ENCODE peak calls at places on chromosomes 3 and 15, in six cellular contexts. One of them, this sample, is unnamed.

GRCh38 chr3:165778891-165779290 is 58.3 kb downstream of the BCHE start:
- DNase-seq in T-helper 1 cell: no peak
- DNase-seq in NCI-H146: no peak
- DNase-seq in midbrain: no peak
- DNase-seq in NCI-H1092 treated with DMSO at 0.1 percent for 48 hours: no peak
- DNase-seq in NCI-H1436 treated with DMSO at 0.1 percent for 48 hours: no peak
- DNase-seq in this sample: no peak

GRCh38 chr15:66483131-66483566 is 14.4 kb downstream of the SNAPC5 start:
- DNase-seq in T-helper 1 cell: no peak
- DNase-seq in NCI-H146: peak
- DNase-seq in midbrain: no peak
- DNase-seq in NCI-H1092 treated with DMSO at 0.1 percent for 48 hours: peak
- DNase-seq in NCI-H1436 treated with DMSO at 0.1 percent for 48 hours: no peak
- DNase-seq in this sample: no peak

GRCh38 chr3:56915969-56916586 is 114.3 kb upstream of the ARHGEF3 start:
- DNase-seq in T-helper 1 cell: peak
- DNase-seq in NCI-H146: peak
- DNase-seq in midbrain: no peak
- DNase-seq in NCI-H1092 treated with DMSO at 0.1 percent for 48 hours: peak
- DNase-seq in NCI-H1436 treated with DMSO at 0.1 percent for 48 hours: no peak
- DNase-seq in this sample: no peak

GRCh38 chr3:149604125-149604851 is 53.5 kb downstream of the WWTR1 start:
- DNase-seq in T-helper 1 cell: no peak
- DNase-seq in NCI-H146: no peak
- DNase-seq in midbrain: no peak
- DNase-seq in NCI-H1092 treated with DMSO at 0.1 percent for 48 hours: no peak
- DNase-seq in NCI-H1436 treated with DMSO at 0.1 percent for 48 hours: no peak
- DNase-seq in this sample: no peak

GRCh38 chr3:194030372-194030771 is 105.6 kb upstream of the HES1 start:
- DNase-seq in T-helper 1 cell: no peak
- DNase-seq in NCI-H146: peak
- DNase-seq in midbrain: no peak
- DNase-seq in NCI-H1092 treated with DMSO at 0.1 percent for 48 hours: peak
- DNase-seq in NCI-H1436 treated with DMSO at 0.1 percent for 48 hours: no peak
- DNase-seq in this sample: no peak

GRCh38 chr3:161531930-161532329 is 35.3 kb downstream of the OTOL1 start:
- DNase-seq in T-helper 1 cell: no peak
- DNase-seq in NCI-H146: no peak
- DNase-seq in midbrain: no peak
- DNase-seq in NCI-H1092 treated with DMSO at 0.1 percent for 48 hours: no peak
- DNase-seq in NCI-H1436 treated with DMSO at 0.1 percent for 48 hours: no peak
- DNase-seq in this sample: no peak

GRCh38 chr3:123586131-123586530 is 1.3 kb upstream of the HACD2 start:
- DNase-seq in T-helper 1 cell: no peak
- DNase-seq in NCI-H146: peak
- DNase-seq in midbrain: no peak
- DNase-seq in NCI-H1092 treated with DMSO at 0.1 percent for 48 hours: peak
- DNase-seq in NCI-H1436 treated with DMSO at 0.1 percent for 48 hours: peak
- DNase-seq in this sample: no peak

GRCh38 chr3:128309026-128309425 is 155.7 kb downstream of the EEFSEC start:
- DNase-seq in T-helper 1 cell: no peak
- DNase-seq in NCI-H146: peak
- DNase-seq in midbrain: no peak
- DNase-seq in NCI-H1092 treated with DMSO at 0.1 percent for 48 hours: peak
- DNase-seq in NCI-H1436 treated with DMSO at 0.1 percent for 48 hours: no peak
- DNase-seq in this sample: no peak

GRCh38 chr15:25793354-25794050 is 69.6 kb downstream of the ATP10A start:
- DNase-seq in T-helper 1 cell: no peak
- DNase-seq in NCI-H146: no peak
- DNase-seq in midbrain: no peak
- DNase-seq in NCI-H1092 treated with DMSO at 0.1 percent for 48 hours: no peak
- DNase-seq in NCI-H1436 treated with DMSO at 0.1 percent for 48 hours: no peak
- DNase-seq in this sample: no peak

GRCh38 chr3:112633757-112634156 is 7.2 kb downstream of the CCDC80 start:
- DNase-seq in T-helper 1 cell: no peak
- DNase-seq in NCI-H146: peak
- DNase-seq in midbrain: no peak
- DNase-seq in NCI-H1092 treated with DMSO at 0.1 percent for 48 hours: peak
- DNase-seq in NCI-H1436 treated with DMSO at 0.1 percent for 48 hours: no peak
- DNase-seq in this sample: no peak

GRCh38 chr3:27880969-27881892 is 159.1 kb upstream of the EOMES start:
- DNase-seq in T-helper 1 cell: peak
- DNase-seq in NCI-H146: no peak
- DNase-seq in midbrain: no peak
- DNase-seq in NCI-H1092 treated with DMSO at 0.1 percent for 48 hours: no peak
- DNase-seq in NCI-H1436 treated with DMSO at 0.1 percent for 48 hours: no peak
- DNase-seq in this sample: no peak

GRCh38 chr3:59286791-59287531 is 237.1 kb upstream of the CFAP20DC start:
- DNase-seq in T-helper 1 cell: no peak
- DNase-seq in NCI-H146: no peak
- DNase-seq in midbrain: no peak
- DNase-seq in NCI-H1092 treated with DMSO at 0.1 percent for 48 hours: no peak
- DNase-seq in NCI-H1436 treated with DMSO at 0.1 percent for 48 hours: no peak
- DNase-seq in this sample: no peak

GRCh38 chr3:177337548-177338331 is 140.5 kb upstream of the TBL1XR1 start:
- DNase-seq in T-helper 1 cell: no peak
- DNase-seq in NCI-H146: no peak
- DNase-seq in midbrain: no peak
- DNase-seq in NCI-H1092 treated with DMSO at 0.1 percent for 48 hours: no peak
- DNase-seq in NCI-H1436 treated with DMSO at 0.1 percent for 48 hours: no peak
- DNase-seq in this sample: no peak

GRCh38 chr3:56783644-56784451 is 17.9 kb downstream of the ARHGEF3 start:
- DNase-seq in T-helper 1 cell: peak
- DNase-seq in NCI-H146: peak
- DNase-seq in midbrain: peak
- DNase-seq in NCI-H1092 treated with DMSO at 0.1 percent for 48 hours: peak
- DNase-seq in NCI-H1436 treated with DMSO at 0.1 percent for 48 hours: no peak
- DNase-seq in this sample: peak

GRCh38 chr15:101022306-101022705 is 103.1 kb downstream of the LRRK1 start:
- DNase-seq in T-helper 1 cell: no peak
- DNase-seq in NCI-H146: no peak
- DNase-seq in midbrain: no peak
- DNase-seq in NCI-H1092 treated with DMSO at 0.1 percent for 48 hours: no peak
- DNase-seq in NCI-H1436 treated with DMSO at 0.1 percent for 48 hours: no peak
- DNase-seq in this sample: no peak

GRCh38 chr3:186327912-186328487 is 34.0 kb downstream of the DGKG start:
- DNase-seq in T-helper 1 cell: no peak
- DNase-seq in NCI-H146: no peak
- DNase-seq in midbrain: no peak
- DNase-seq in NCI-H1092 treated with DMSO at 0.1 percent for 48 hours: no peak
- DNase-seq in NCI-H1436 treated with DMSO at 0.1 percent for 48 hours: no peak
- DNase-seq in this sample: no peak

GRCh38 chr3:124373524-124373923 is 356.7 kb upstream of the UMPS start:
- DNase-seq in T-helper 1 cell: no peak
- DNase-seq in NCI-H146: no peak
- DNase-seq in midbrain: no peak
- DNase-seq in NCI-H1092 treated with DMSO at 0.1 percent for 48 hours: no peak
- DNase-seq in NCI-H1436 treated with DMSO at 0.1 percent for 48 hours: no peak
- DNase-seq in this sample: no peak

GRCh38 chr15:99439524-99439835 is 126.3 kb upstream of the MEF2A start:
- DNase-seq in T-helper 1 cell: no peak
- DNase-seq in NCI-H146: no peak
- DNase-seq in midbrain: no peak
- DNase-seq in NCI-H1092 treated with DMSO at 0.1 percent for 48 hours: no peak
- DNase-seq in NCI-H1436 treated with DMSO at 0.1 percent for 48 hours: no peak
- DNase-seq in this sample: no peak

GRCh38 chr15:70752142-70752754 is 11.1 kb downstream of the UACA start:
- DNase-seq in T-helper 1 cell: no peak
- DNase-seq in NCI-H146: no peak
- DNase-seq in midbrain: no peak
- DNase-seq in NCI-H1092 treated with DMSO at 0.1 percent for 48 hours: no peak
- DNase-seq in NCI-H1436 treated with DMSO at 0.1 percent for 48 hours: no peak
- DNase-seq in this sample: no peak

GRCh38 chr3:157793745-157794144 is 290.5 kb upstream of the VEPH1 start:
- DNase-seq in T-helper 1 cell: no peak
- DNase-seq in NCI-H146: no peak
- DNase-seq in midbrain: no peak
- DNase-seq in NCI-H1092 treated with DMSO at 0.1 percent for 48 hours: no peak
- DNase-seq in NCI-H1436 treated with DMSO at 0.1 percent for 48 hours: no peak
- DNase-seq in this sample: no peak

GRCh38 chr3:43932921-43933320 is 242.2 kb downstream of the ABHD5 start:
- DNase-seq in T-helper 1 cell: no peak
- DNase-seq in NCI-H146: no peak
- DNase-seq in midbrain: no peak
- DNase-seq in NCI-H1092 treated with DMSO at 0.1 percent for 48 hours: no peak
- DNase-seq in NCI-H1436 treated with DMSO at 0.1 percent for 48 hours: no peak
- DNase-seq in this sample: no peak

GRCh38 chr15:100672959-100673358 is 70.6 kb downstream of the ASB7 start:
- DNase-seq in T-helper 1 cell: no peak
- DNase-seq in NCI-H146: no peak
- DNase-seq in midbrain: no peak
- DNase-seq in NCI-H1092 treated with DMSO at 0.1 percent for 48 hours: no peak
- DNase-seq in NCI-H1436 treated with DMSO at 0.1 percent for 48 hours: no peak
- DNase-seq in this sample: no peak

GRCh38 chr15:31537770-31538592 is 211.3 kb downstream of the KLF13 start:
- DNase-seq in T-helper 1 cell: no peak
- DNase-seq in NCI-H146: no peak
- DNase-seq in midbrain: no peak
- DNase-seq in NCI-H1092 treated with DMSO at 0.1 percent for 48 hours: no peak
- DNase-seq in NCI-H1436 treated with DMSO at 0.1 percent for 48 hours: no peak
- DNase-seq in this sample: no peak

GRCh38 chr15:34239151-34239761 is 14.4 kb downstream of the EMC4 start:
- DNase-seq in T-helper 1 cell: no peak
- DNase-seq in NCI-H146: no peak
- DNase-seq in midbrain: no peak
- DNase-seq in NCI-H1092 treated with DMSO at 0.1 percent for 48 hours: no peak
- DNase-seq in NCI-H1436 treated with DMSO at 0.1 percent for 48 hours: no peak
- DNase-seq in this sample: peak

This sample was measured in keratinocyte.